ENCODE peak calls at places on chromosomes 3 and 15, in seven cellular contexts. W is spleen, C is choroid plexus epithelial cell, I is ovary, R is cardiac muscle cell, U is fibroblast of lung, P is tibial artery. J is an unnamed sample.

GRCh38 chr3:31946484-31947081 is 34.5 kb downstream of the OSBPL10 start:
- DNase-seq in I (no peak), U (no peak), P (no peak), W (no peak), R (no peak), C (no peak), J (no peak)

GRCh38 chr3:105373383-105373782 is 6.7 kb downstream of the ALCAM start:
- DNase-seq in I (no peak), U (no peak), P (no peak), C (no peak), W (no peak), R (no peak), J (no peak)

GRCh38 chr3:25582242-25582641 is 82.5 kb downstream of the TOP2B start:
- DNase-seq in C (peak; percentile 97), P (no peak), U (peak; percentile 30), I (no peak), W (no peak), R (peak; percentile 53), J (peak; percentile 73)

GRCh38 chr3:97764186-97765055 is at the start of gene ARL6:
- DNase-seq in C (peak; percentile 88), U (peak; percentile 88), W (peak; percentile 93), R (peak; percentile 91), I (peak; percentile 89), P (peak; percentile 88), J (peak; percentile 83)

GRCh38 chr3:184472723-184473419 is 88.7 kb upstream of the EPHB3 start:
- DNase-seq in W (peak; percentile 85), R (no peak), I (no peak), U (no peak), P (peak; percentile 72), C (no peak), J (no peak)

GRCh38 chr15:85383470-85384148 is 3.2 kb downstream of the AKAP13 start:
- DNase-seq in U (no peak), I (no peak), R (no peak), W (no peak), C (no peak), P (no peak), J (no peak)

GRCh38 chr3:141262306-141262705 is 30.7 kb downstream of the PXYLP1 start:
- DNase-seq in W (no peak), U (peak; percentile 65), C (peak; percentile 69), I (no peak), R (no peak), P (peak; percentile 54), J (peak; percentile 54)

GRCh38 chr15:55683366-55683765 is 59.6 kb downstream of the PRTG start:
- DNase-seq in P (no peak), W (no peak), U (peak; percentile 77), R (no peak), I (no peak), C (peak; percentile 15), J (peak; percentile 73)

GRCh38 chr15:101156509-101157159 is 95.2 kb downstream of the CHSY1 start:
- DNase-seq in C (peak; percentile 52), W (peak; percentile 81), I (peak; percentile 15), U (no peak), P (no peak), R (no peak), J (peak; percentile 69)

GRCh38 chr15:91193059-91193715 is 93.1 kb downstream of the SV2B start:
- DNase-seq in P (no peak), C (no peak), I (no peak), W (no peak), U (no peak), R (no peak), J (no peak)

GRCh38 chr3:32336123-32336518 is 55.5 kb upstream of the CMTM7 start:
- DNase-seq in W (no peak), R (peak; percentile 39), I (no peak), P (no peak), U (no peak), C (peak; percentile 30), J (no peak)

GRCh38 chr15:62976301-62976842 is 66.2 kb upstream of the TPM1 start:
- DNase-seq in I (no peak), R (no peak), U (no peak), W (no peak), P (no peak), C (peak; percentile 62), J (peak; percentile 29)

GRCh38 chr3:173732237-173732636 is 334.7 kb downstream of the NLGN1 start:
- DNase-seq in U (peak; percentile 6), C (no peak), W (no peak), I (no peak), P (no peak), R (no peak), J (no peak)

GRCh38 chr3:173730391-173730790 is 332.8 kb downstream of the NLGN1 start:
- DNase-seq in C (peak; percentile 41), I (no peak), P (no peak), U (peak; percentile 24), W (no peak), R (no peak), J (no peak)

GRCh38 chr3:173737167-173737808 is 339.7 kb downstream of the NLGN1 start:
- DNase-seq in R (no peak), U (no peak), P (no peak), I (no peak), W (no peak), C (no peak), J (no peak)

DNA sequence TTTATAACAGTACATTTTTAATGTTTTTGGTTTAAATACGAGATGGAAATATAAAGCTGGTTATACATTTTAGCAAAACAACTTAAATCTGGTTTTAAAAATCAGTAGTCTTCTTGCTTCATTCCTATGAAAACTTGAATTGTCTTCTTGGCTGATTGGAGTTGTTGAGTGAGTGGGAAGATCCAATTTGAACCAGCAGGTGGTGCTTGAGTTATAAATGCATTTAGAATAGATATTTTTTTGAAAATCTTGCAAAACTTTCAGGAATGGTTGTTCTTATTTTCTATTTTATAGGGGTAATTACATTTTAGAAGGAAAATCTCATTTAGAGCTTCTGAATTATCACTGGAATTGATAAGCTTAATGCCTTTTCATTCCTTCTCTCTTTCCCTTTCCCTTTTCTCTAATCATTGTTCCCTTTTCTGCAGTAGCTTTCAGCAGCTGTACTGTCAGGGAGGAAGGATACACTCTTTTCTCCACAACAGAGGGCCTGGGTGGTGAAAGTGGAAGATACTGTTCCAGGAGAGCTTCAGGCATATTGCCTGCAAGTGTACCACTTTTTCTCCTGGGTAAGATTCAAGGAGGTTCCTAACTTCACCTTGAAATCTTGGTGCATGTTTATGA is 335.6 kb downstream of the NLGN1 start:
- DNase-seq in I (no peak), P (no peak), C (peak; percentile 75), U (peak; percentile 72), W (no peak), R (peak; percentile 18), J (peak; percentile 42)
- TF ChIP-seq CTCF in I (no peak), P (peak; percentile 54), C (peak; percentile 66), U (peak; percentile 73), W (no peak), R (peak; percentile 57), J (peak; percentile 50)

GRCh38 chr15:89399070-89399389 is 64.4 kb upstream of the POLG start:
- DNase-seq in P (no peak), R (no peak), W (no peak), C (no peak), U (no peak), I (no peak), J (no peak)
- H3K4me3 ChIP-seq in P (no peak overlapping the region), R (no peak overlapping the region), W (peak overlapping the region; percentile 40), C (no peak overlapping the region), U (no peak overlapping the region), I (no peak overlapping the region), J (no peak overlapping the region)

DNA sequence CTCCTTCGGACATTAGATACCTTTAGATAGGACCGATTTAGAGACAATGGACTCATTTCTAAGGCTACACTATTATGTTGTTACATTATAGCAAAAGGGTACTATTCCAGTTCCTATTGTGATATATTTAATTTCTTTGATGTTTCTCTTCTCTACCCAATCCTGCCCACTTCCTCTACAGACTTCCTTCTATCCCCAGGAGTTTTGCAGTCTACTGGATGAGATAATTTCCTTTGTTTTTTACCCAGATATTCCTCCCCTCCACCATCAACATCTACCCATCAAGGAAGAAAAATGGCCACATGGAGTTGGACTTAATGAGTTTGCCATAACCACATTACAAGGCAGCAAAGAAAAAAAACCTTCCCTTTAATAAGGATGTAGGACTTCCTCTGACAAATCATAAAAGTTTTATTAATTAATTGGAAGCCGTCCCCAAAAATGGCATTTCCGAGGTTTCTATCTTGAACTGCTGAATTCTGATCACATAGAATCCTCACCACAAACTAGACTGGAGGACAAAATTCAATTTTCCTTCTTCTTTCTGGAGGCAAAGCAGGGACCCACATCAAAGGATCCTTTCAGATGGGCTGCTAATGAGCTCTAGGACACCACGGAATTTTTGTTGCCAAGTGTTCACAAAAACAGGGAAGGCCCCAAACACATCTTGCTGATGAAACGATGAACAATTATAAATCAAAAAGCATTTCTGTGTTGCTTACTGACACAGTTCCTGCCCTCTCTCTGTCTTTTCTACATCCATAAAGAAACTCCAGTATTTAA is 33.4 kb downstream of the FRMD4B start:
- DNase-seq in P (no peak), W (no peak), C (no peak), R (no peak), I (no peak), U (no peak), J (no peak)
- TF ChIP-seq CTCF in P (no peak), W (no peak), C (no peak), R (no peak), I (no peak), U (no peak), J (no peak)

DNA sequence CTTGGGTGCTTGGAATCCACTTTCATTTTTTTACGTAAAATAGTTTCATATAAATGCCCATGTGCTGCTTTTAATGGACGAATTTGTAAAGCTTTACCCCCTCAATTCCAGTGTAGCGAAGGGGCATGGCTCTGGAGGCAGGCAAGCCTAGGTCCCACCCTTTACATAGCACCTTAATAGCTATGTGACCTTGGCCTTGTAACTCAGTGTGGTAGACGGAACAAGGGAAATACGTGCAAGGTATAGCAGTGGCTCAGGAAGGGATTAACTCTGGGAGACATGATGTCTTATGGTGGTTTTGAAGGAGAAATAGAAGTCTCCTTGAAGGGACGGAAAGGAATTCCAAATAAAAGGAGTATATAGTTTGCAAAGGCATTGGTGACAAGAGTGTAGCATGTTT is 1.4 kb downstream of the SEC61A1 start:
- DNase-seq in U (no peak), C (no peak), W (no peak), I (no peak), P (no peak), R (no peak), J (no peak)
- H3K4me3 ChIP-seq in U (peak overlapping the region; percentile 94), C (peak overlapping the region; percentile 93), W (peak overlapping the region; percentile 85), I (peak overlapping the region; percentile 98), P (peak overlapping the region; percentile 79), R (peak overlapping the region; percentile 86), J (peak overlapping the region; percentile 98)